ENCODE peak calls at places on chromosomes 4 and X, in eight cellular contexts. M is left lung; K is DMS 273 treated with DMSO at 0.1 percent for 48 hours; S is astrocyte of the hippocampus; E is stimulated activated CD4-positive, alpha-beta T cell treated with anti-CD3 and anti-CD28 coated beads, Interleukin-2, amount 100 ng/mL, for 24 hours; Z is Calu3; W is Daoy; U is nephron progenitor cell. L is an unnamed sample.

GRCh38 chrX:118216086-118216485 is 99.5 kb upstream of the KLHL13 start:
- DNase-seq in E (no peak), U (no peak), W (peak), M (no peak), Z (no peak), S (no peak), K (no peak), L (no peak)

GRCh38 chr4:15938640-15939039 is at the start of gene FGFBP1:
- DNase-seq in Z (no peak), W (no peak), K (no peak), E (no peak), U (no peak), S (no peak), M (no peak), L (no peak)

GRCh38 chrX:19875051-19875432 is 12.4 kb downstream of the SH3KBP1 start:
- DNase-seq in W (peak), M (no peak), U (no peak), E (no peak), K (no peak), Z (no peak), S (no peak), L (no peak)

GRCh38 chr4:98828801-98829200 is 100.1 kb downstream of the EIF4E start:
- DNase-seq in W (peak), E (peak), K (peak), S (no peak), U (no peak), Z (peak), M (no peak), L (no peak)

GRCh38 chr4:16764622-16765021 is 133.8 kb downstream of the LDB2 start:
- DNase-seq in Z (no peak), K (no peak), W (no peak), S (peak), E (no peak), M (no peak), U (no peak), L (no peak)

GRCh38 chrX:85992811-85993229 is 54.5 kb downstream of the CHM start:
- DNase-seq in W (peak), E (no peak), M (no peak), S (peak), U (no peak), K (no peak), Z (no peak), L (no peak)

GRCh38 chrX:134460005-134460860 is at the start of gene HPRT1:
- DNase-seq in U (peak), W (peak), E (peak), S (peak), K (peak), Z (peak), M (peak), L (peak)

GRCh38 chr4:38601244-38601915 is 62.6 kb upstream of the KLF3 start:
- DNase-seq in W (peak), S (peak), U (no peak), K (no peak), Z (peak), M (no peak), E (no peak), L (no peak)

GRCh38 chrX:13101439-13102139 is 57.2 kb upstream of the FAM9C start:
- DNase-seq in S (peak), U (no peak), K (no peak), Z (peak), E (peak), W (peak), M (peak), L (peak)

GRCh38 chr4:2579910-2580309 is 43.5 kb downstream of the FAM193A start:
- DNase-seq in W (no peak), Z (no peak), K (no peak), S (no peak), M (no peak), U (no peak), E (no peak), L (no peak)

GRCh38 chr4:41935652-41936021 is 408 bp downstream of the TMEM33 start:
- DNase-seq in W (peak), S (no peak), K (peak), Z (no peak), U (no peak), E (peak), M (no peak), L (no peak)

GRCh38 chr4:2830632-2831610 is 12.7 kb upstream of the ADD1 start:
- DNase-seq in S (no peak), W (no peak), M (peak), Z (no peak), E (no peak), U (no peak), K (no peak), L (no peak)

GRCh38 chr4:55358668-55359067 is 12.6 kb downstream of the SRD5A3 start:
- DNase-seq in W (peak), Z (no peak), K (no peak), S (peak), U (no peak), M (no peak), E (no peak), L (no peak)

GRCh38 chrX:111868726-111869638 is 7.0 kb upstream of the TRPC5OS start:
- DNase-seq in W (no peak), M (no peak), U (no peak), S (no peak), E (no peak), K (no peak), Z (no peak), L (no peak)

GRCh38 chr4:105807496-105807895 is 87.8 kb upstream of the NPNT start:
- DNase-seq in E (no peak), Z (no peak), W (no peak), S (no peak), M (no peak), K (no peak), U (no peak), L (no peak)

GRCh38 chr4:24850669-24851068 is 55.3 kb downstream of the SOD3 start:
- DNase-seq in Z (peak), K (no peak), M (no peak), E (no peak), W (peak), S (peak), U (no peak), L (no peak)

GRCh38 chr4:52864816-52865215 is 2.7 kb downstream of the RASL11B start:
- DNase-seq in S (peak), K (peak), M (no peak), U (no peak), E (no peak), Z (no peak), W (no peak), L (no peak)

GRCh38 chr4:68732653-68733466 is 62.4 kb upstream of the UGT2B15 start:
- DNase-seq in W (no peak), E (no peak), Z (peak), K (no peak), M (no peak), S (no peak), U (no peak), L (no peak)

GRCh38 chr4:128163177-128164117 is 102.3 kb downstream of the LARP1B start:
- DNase-seq in M (no peak), S (peak), U (no peak), E (no peak), W (peak), Z (no peak), K (no peak), L (no peak)

GRCh38 chr4:156568041-156568440 is 403.6 kb downstream of the PDGFC start:
- DNase-seq in W (no peak), E (no peak), Z (no peak), U (no peak), M (no peak), S (no peak), K (no peak), L (no peak)

GRCh38 chr4:56410247-56410646 is 23.0 kb upstream of the AASDH start:
- DNase-seq in Z (peak), K (peak), U (peak), W (peak), S (peak), M (no peak), E (no peak), L (no peak)

GRCh38 chrX:2691543-2692220 is 587 bp downstream of the CD99 start:
- DNase-seq in W (peak), U (peak), Z (peak), K (no peak), S (peak), M (peak), E (peak), L (no peak)